ENCODE peak calls at places on chromosome 18, in seven cellular contexts. V, M, K, N, L, X and E are unnamed samples.
A peak's percentile ranks its signal among the peaks of the same experiment; 100 is the strongest.

GRCh38 chr18:69948919-69949537 is 1.4 kb upstream of the CD226 start:
- DNase-seq in V (no peak), M (peak; percentile 24), K (peak; percentile 69), N (no peak), L (no peak), X (no peak), E (no peak)

GRCh38 chr18:49704334-49704733 is 109.0 kb downstream of the ACAA2 start:
- DNase-seq in V (no peak), M (no peak), K (no peak), N (no peak), L (no peak), X (no peak), E (no peak)

GRCh38 chr18:64203295-64203694 is 54.4 kb upstream of the LINC00305 start:
- DNase-seq in V (no peak), M (no peak), K (no peak), N (no peak), L (no peak), X (no peak), E (no peak)

GRCh38 chr18:30903566-30903965 is 139.0 kb downstream of the DSC3 start:
- DNase-seq in V (peak; percentile 48), M (no peak), K (no peak), N (no peak), L (no peak), X (no peak), E (no peak)

GRCh38 chr18:48222118-48222517 is 187.1 kb downstream of the ZBTB7C start:
- DNase-seq in V (peak; percentile 19), M (peak; percentile 68), K (peak; percentile 75), N (peak; percentile 37), L (peak; percentile 58), X (no peak), E (peak; percentile 64)

GRCh38 chr18:28794459-28795245 is 617.7 kb upstream of the CDH2 start:
- DNase-seq in V (peak; percentile 5), M (no peak), K (no peak), N (no peak), L (no peak), X (no peak), E (no peak)

GRCh38 chr18:52682260-52682659 is 342.3 kb downstream of the DCC start:
- DNase-seq in V (no peak), M (no peak), K (no peak), N (no peak), L (no peak), X (no peak), E (no peak)

GRCh38 chr18:71831039-71831438 is 713.1 kb downstream of the CBLN2 start:
- DNase-seq in V (no peak), M (no peak), K (no peak), N (no peak), L (no peak), X (no peak), E (no peak)

GRCh38 chr18:43060020-43060419 is 55.5 kb downstream of the RIT2 start:
- DNase-seq in V (no peak), M (no peak), K (no peak), N (no peak), L (no peak), X (no peak), E (no peak)

GRCh38 chr18:32770651-32771168 is 2.1 kb downstream of the KLHL14 start:
- DNase-seq in V (no peak), M (no peak), K (no peak), N (peak; percentile 12), L (no peak), X (no peak), E (no peak)

GRCh38 chr18:38966846-38967245 is 1401.2 kb upstream of the CELF4 start:
- DNase-seq in V (no peak), M (no peak), K (no peak), N (no peak), L (no peak), X (no peak), E (no peak)

GRCh38 chr18:49618741-49619392 is 57.0 kb downstream of the LIPG start:
- DNase-seq in V (no peak), M (no peak), K (peak; percentile 65), N (no peak), L (no peak), X (no peak), E (no peak)

GRCh38 chr18:59987102-59987501 is 87.3 kb downstream of the PMAIP1 start:
- DNase-seq in V (no peak), M (peak; percentile 11), K (no peak), N (no peak), L (no peak), X (no peak), E (peak; percentile 13)

GRCh38 chr18:31723998-31724711 is 36.5 kb downstream of the SLC25A52 start:
- DNase-seq in V (no peak), M (no peak), K (no peak), N (peak; percentile 34), L (peak; percentile 41), X (no peak), E (no peak)

GRCh38 chr18:31041346-31042067 is 1.0 kb downstream of the DSC3 start:
- DNase-seq in V (no peak), M (no peak), K (no peak), N (no peak), L (no peak), X (no peak), E (no peak)

GRCh38 chr18:76604642-76605240 is 109.7 kb upstream of the ZNF516 start:
- DNase-seq in V (no peak), M (no peak), K (no peak), N (no peak), L (no peak), X (no peak), E (no peak)

GRCh38 chr18:9814431-9814830 is 71.3 kb upstream of the TXNDC2 start:
- DNase-seq in V (peak; percentile 68), M (no peak), K (no peak), N (no peak), L (no peak), X (no peak), E (no peak)

GRCh38 chr18:34299828-34300227 is 75.1 kb upstream of the NOL4 start:
- DNase-seq in V (no peak), M (no peak), K (no peak), N (no peak), L (no peak), X (no peak), E (no peak)

GRCh38 chr18:58447342-58448190 is 181.3 kb downstream of the ALPK2 start:
- DNase-seq in V (no peak), M (no peak), K (no peak), N (no peak), L (no peak), X (no peak), E (no peak)
- TF ChIP-seq POLR2A in V (no peak), M (no peak), K (no peak), N (no peak), L (no peak), X (no peak), E (no peak)

GRCh38 chr18:23689616-23690504 is 607 bp downstream of the LAMA3 start:
- DNase-seq in V (peak; percentile 42), M (no peak), K (peak; percentile 46), N (peak; percentile 22), L (peak; percentile 28), X (no peak), E (no peak)

GRCh38 chr18:23690505-23691068 is 1.3 kb downstream of the LAMA3 start:
- DNase-seq in V (peak; percentile 52), M (no peak), K (no peak), N (no peak), L (no peak), X (no peak), E (no peak)

GRCh38 chr18:23684515-23685197 is 4.6 kb upstream of the LAMA3 start:
- DNase-seq in V (peak; percentile 87), M (no peak), K (no peak), N (no peak), L (no peak), X (no peak), E (no peak)

GRCh38 chr18:23688528-23688927 is 725 bp upstream of the LAMA3 start:
- DNase-seq in V (no peak), M (no peak), K (no peak), N (no peak), L (no peak), X (no peak), E (no peak)

DNA sequence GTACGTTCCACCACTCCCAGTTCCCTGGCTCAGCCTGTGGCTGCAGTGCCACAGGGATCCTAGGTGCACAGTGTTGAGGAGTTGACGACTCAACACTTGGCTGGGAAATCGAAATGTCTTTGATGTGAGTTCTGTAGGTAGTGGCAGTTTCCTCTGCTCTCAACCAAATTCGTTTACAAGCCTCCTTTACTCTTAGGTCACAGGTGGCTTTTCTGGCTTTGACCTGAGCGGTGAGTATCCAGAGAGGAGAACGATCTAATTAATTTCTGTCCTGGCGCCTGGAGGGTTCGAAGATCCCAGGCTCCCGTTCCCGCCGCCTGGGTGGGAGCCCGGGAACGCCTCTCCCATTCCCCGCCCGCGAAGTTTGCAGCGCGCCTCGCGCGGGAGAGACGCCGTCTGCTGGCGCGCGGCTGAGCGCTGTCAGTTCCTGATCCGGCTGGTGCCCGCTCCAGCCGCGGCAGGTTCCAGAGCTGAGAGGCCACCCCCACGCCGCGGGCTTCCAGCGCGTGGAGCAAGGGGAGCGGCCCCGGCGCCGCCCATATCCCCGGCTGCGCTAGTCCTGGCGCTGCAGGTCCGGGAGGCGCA is at the start of gene LAMA3:
- DNase-seq in V (peak; percentile 65), M (no peak), K (peak; percentile 76), N (peak; percentile 58), L (peak; percentile 65), X (no peak), E (no peak)
- TF ChIP-seq POLR2A in V (peak; percentile 35), M (no peak), K (peak; percentile 42), N (peak; percentile 26), L (peak; percentile 40), X (no peak), E (no peak)

GRCh38 chr18:74495581-74496507 is at the start of gene CNDP2:
- DNase-seq in V (peak; percentile 97), M (peak; percentile 98), K (peak; percentile 100), N (peak; percentile 100), L (peak; percentile 100), X (peak; percentile 93), E (peak; percentile 97)
- TF ChIP-seq POLR2A in V (peak; percentile 74), M (peak; percentile 44), K (peak; percentile 86), N (peak; percentile 92), L (peak; percentile 73), X (peak; percentile 83), E (peak; percentile 62)

DNA sequence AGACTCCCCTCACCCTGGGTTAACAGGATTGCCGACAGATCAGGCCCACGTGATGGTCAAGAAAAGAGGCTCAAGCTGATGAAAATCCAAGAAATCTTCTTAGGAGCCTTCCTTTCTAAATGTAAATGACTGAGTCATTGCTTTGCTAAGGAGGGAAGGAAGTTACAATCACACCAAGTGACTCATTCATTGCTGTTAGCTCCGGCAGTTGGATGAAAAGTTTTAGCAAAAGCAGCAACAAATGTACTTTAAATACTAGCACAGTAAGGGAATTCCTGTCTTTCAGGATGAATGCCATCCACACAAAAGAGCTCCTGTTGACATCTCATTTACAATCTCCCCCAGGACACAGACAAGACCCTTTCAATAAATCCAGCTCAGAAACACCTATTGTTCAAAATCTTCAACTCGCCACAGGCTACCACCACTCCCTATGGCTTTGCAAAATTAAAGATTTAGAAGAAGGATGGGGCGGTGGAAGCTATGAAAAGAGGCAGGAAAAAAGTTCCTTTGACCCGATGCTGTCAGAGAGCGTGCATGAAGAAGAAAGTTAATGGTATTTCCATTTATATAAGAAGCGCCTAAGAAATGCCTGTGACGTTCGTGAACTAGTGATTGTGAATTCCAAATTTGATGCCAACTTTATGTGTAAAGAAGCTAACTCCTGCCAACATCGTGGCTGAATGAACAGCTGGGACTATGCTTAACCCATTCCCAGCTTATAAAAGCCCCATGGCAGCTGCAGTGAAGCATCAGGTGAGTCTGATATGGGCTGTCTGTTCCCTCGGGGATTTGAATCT is 153.7 kb downstream of the TGIF1 start:
- DNase-seq in V (peak; percentile 94), M (peak; percentile 85), K (no peak), N (peak; percentile 63), L (no peak), X (no peak), E (peak; percentile 90)
- TF ChIP-seq POLR2A in V (peak; percentile 15), M (no peak), K (peak; percentile 16), N (no peak), L (peak; percentile 83), X (peak; percentile 19), E (peak; percentile 76)